ENCODE peak calls at places on chromosomes 6 and 20, in nine cellular contexts. G is psoas muscle; B is stimulated activated CD8-positive, alpha-beta memory T cell treated with anti-CD3 and anti-CD28 coated beads, Interleukin-2, amount 100 ng/mL, for 1 hour; U is posterior cingulate gyrus; I is NCI-H146; P is A549; J is pancreas; O is HT-29; Y is GM12865. X is an unnamed sample.

GRCh38 chr6:151130329-151130728 is 109.4 kb upstream of the AKAP12 start:
- DNase-seq in G (no peak), B (no peak), U (no peak), I (no peak), P (no peak), J (no peak), O (no peak), Y (peak; percentile 18), X (no peak)

GRCh38 chr6:33192105-33192646 is at the start of gene COL11A2:
- DNase-seq in G (peak; percentile 58), B (no peak), U (no peak), I (peak; percentile 35), P (no peak), J (no peak), O (no peak), Y (no peak), X (no peak)

GRCh38 chr6:6193221-6193745 is 127.2 kb downstream of the F13A1 start:
- DNase-seq in G (no peak), B (no peak), U (no peak), I (no peak), P (no peak), J (no peak), O (no peak), Y (no peak), X (no peak)

GRCh38 chr6:122092366-122092765 is 307.1 kb upstream of the HSF2 start:
- DNase-seq in G (no peak), B (no peak), U (no peak), I (no peak), P (no peak), J (no peak), O (no peak), Y (no peak), X (no peak)

GRCh38 chr6:43724914-43725642 is 37.5 kb upstream of the MRPS18A start:
- DNase-seq in G (peak; percentile 90), B (peak; percentile 24), U (no peak), I (no peak), P (no peak), J (peak; percentile 53), O (peak; percentile 69), Y (peak; percentile 88), X (no peak)

GRCh38 chr6:72999995-73000394 is 225.3 kb downstream of the KHDC1L start:
- DNase-seq in G (no peak), B (no peak), U (no peak), I (no peak), P (no peak), J (no peak), O (no peak), Y (no peak), X (no peak)

GRCh38 chr20:31670371-31671228 is 32.9 kb downstream of the COX4I2 start:
- DNase-seq in G (peak; percentile 85), B (no peak), U (peak; percentile 73), I (peak; percentile 92), P (no peak), J (peak; percentile 84), O (no peak), Y (no peak), X (no peak)

GRCh38 chr6:70413829-70414494 is 654 bp downstream of the FAM135A start:
- DNase-seq in G (no peak), B (no peak), U (peak; percentile 16), I (no peak), P (peak; percentile 6), J (no peak), O (peak; percentile 54), Y (peak; percentile 26), X (no peak)

GRCh38 chr20:24384865-24385264 is 84.6 kb upstream of the SYNDIG1 start:
- DNase-seq in G (no peak), B (no peak), U (no peak), I (no peak), P (no peak), J (no peak), O (no peak), Y (no peak), X (no peak)

GRCh38 chr6:20044883-20045282 is 167.4 kb downstream of the MBOAT1 start:
- DNase-seq in G (no peak), B (no peak), U (no peak), I (no peak), P (no peak), J (no peak), O (no peak), Y (no peak), X (no peak)

GRCh38 chr6:166853371-166854325 is 102.7 kb downstream of the RNASET2 start:
- DNase-seq in G (no peak), B (no peak), U (no peak), I (no peak), P (no peak), J (no peak), O (no peak), Y (no peak), X (no peak)

GRCh38 chr6:16154904-16155303 is 26.0 kb downstream of the MYLIP start:
- DNase-seq in G (peak; percentile 82), B (no peak), U (no peak), I (no peak), P (no peak), J (no peak), O (no peak), Y (no peak), X (no peak)

GRCh38 chr20:63306673-63307537 is 13.9 kb downstream of the COL20A1 start:
- DNase-seq in G (no peak), B (no peak), U (no peak), I (no peak), P (no peak), J (peak; percentile 15), O (no peak), Y (no peak), X (no peak)

GRCh38 chr6:100549406-100550167 is 84.9 kb upstream of the SIM1 start:
- DNase-seq in G (no peak), B (no peak), U (no peak), I (no peak), P (no peak), J (no peak), O (no peak), Y (no peak), X (no peak)

GRCh38 chr6:159826968-159827647 is 27.0 kb downstream of the PNLDC1 start:
- DNase-seq in G (no peak), B (no peak), U (no peak), I (no peak), P (no peak), J (no peak), O (no peak), Y (no peak), X (no peak)

GRCh38 chr6:149169761-149170359 is 147.7 kb upstream of the TAB2 start:
- DNase-seq in G (no peak), B (no peak), U (no peak), I (peak; percentile 31), P (no peak), J (no peak), O (no peak), Y (peak; percentile 12), X (no peak)

GRCh38 chr6:121839891-121840290 is 404.4 kb downstream of the GJA1 start:
- DNase-seq in G (no peak), B (no peak), U (no peak), I (no peak), P (no peak), J (no peak), O (no peak), Y (no peak), X (no peak)

GRCh38 chr6:117311310-117311709 is 46.0 kb downstream of the VGLL2 start:
- DNase-seq in G (no peak), B (no peak), U (no peak), I (no peak), P (no peak), J (no peak), O (no peak), Y (no peak), X (no peak)

GRCh38 chr20:56735087-56735642 is 106.1 kb downstream of the TFAP2C start:
- DNase-seq in G (no peak), B (no peak), U (no peak), I (no peak), P (no peak), J (no peak), O (no peak), Y (no peak), X (no peak)

GRCh38 chr20:35901678-35902544 is 52.4 kb downstream of the SCAND1 start:
- DNase-seq in G (no peak), B (no peak), U (no peak), I (no peak), P (peak; percentile 76), J (no peak), O (no peak), Y (no peak), X (no peak)

GRCh38 chr6:159969921-159970320 is 1.0 kb downstream of the IGF2R start:
- DNase-seq in G (no peak), B (no peak), U (no peak), I (peak; percentile 62), P (peak; percentile 58), J (no peak), O (peak; percentile 74), Y (peak; percentile 73), X (peak; percentile 90)

GRCh38 chr20:9427977-9428607 is 86.3 kb upstream of the LAMP5 start:
- DNase-seq in G (no peak), B (no peak), U (no peak), I (no peak), P (no peak), J (no peak), O (no peak), Y (no peak), X (no peak)

GRCh38 chr6:84521419-84522001 is 242.9 kb downstream of the TBX18 start:
- DNase-seq in G (no peak), B (no peak), U (no peak), I (no peak), P (no peak), J (no peak), O (no peak), Y (no peak), X (no peak)

GRCh38 chr6:141451508-141452353 is 681.0 kb upstream of the GJE1 start:
- DNase-seq in G (no peak), B (no peak), U (no peak), I (no peak), P (peak; percentile 18), J (no peak), O (no peak), Y (no peak), X (no peak)

GRCh38 chr20:10670521-10671220 is 3.1 kb downstream of the JAG1 start:
- DNase-seq in G (no peak), B (no peak), U (no peak), I (no peak), P (no peak), J (no peak), O (no peak), Y (peak; percentile 91), X (peak; percentile 68)

GRCh38 chr20:46967647-46968046 is 73.0 kb downstream of the EYA2 start:
- DNase-seq in G (no peak), B (no peak), U (no peak), I (peak; percentile 71), P (no peak), J (no peak), O (no peak), Y (no peak), X (no peak)

GRCh38 chr6:170082067-170082466 is 208.8 kb downstream of the DLL1 start:
- DNase-seq in G (peak; percentile 50), B (no peak), U (no peak), I (no peak), P (no peak), J (no peak), O (no peak), Y (no peak), X (no peak)

GRCh38 chr6:17842014-17842776 is 135.5 kb upstream of the NUP153 start:
- DNase-seq in G (no peak), B (no peak), U (no peak), I (no peak), P (no peak), J (no peak), O (no peak), Y (no peak), X (no peak)

GRCh38 chr6:90369024-90369519 is 72.4 kb upstream of the BACH2 start:
- DNase-seq in G (peak; percentile 58), B (no peak), U (no peak), I (no peak), P (peak; percentile 96), J (no peak), O (peak; percentile 87), Y (peak; percentile 92), X (no peak)

GRCh38 chr20:44886276-44886671 is 769 bp downstream of the YWHAB start:
- DNase-seq in G (no peak), B (no peak), U (no peak), I (no peak), P (no peak), J (no peak), O (no peak), Y (no peak), X (no peak)

GRCh38 chr6:31572041-31572911 is at the start of gene LTA:
- DNase-seq in G (no peak), B (peak; percentile 62), U (no peak), I (no peak), P (no peak), J (no peak), O (no peak), Y (peak; percentile 78), X (no peak)